ENCODE peak calls at places on chromosomes 3 and 15, in nine cellular contexts. T is GF-D8; B is heart right ventricle; H is HCEC 1CT; X is left ventricle myocardium inferior; U is aorta; Q is activated naive CD4-positive, alpha-beta T cell treated with Interleukin-2 at 50 U/mL for 16 hours; L is activated T-helper 1 cell treated with anti-CD3 and anti-CD28 coated beads, Interleukin-2, amount 50 U/mL, for 16 hours; A is activated effector memory CD4-positive, alpha-beta T cell treated with anti-CD3 and anti-CD28 coated beads, Interleukin-2, amount 50 U/mL, for 16 hours. N is an unnamed sample.
A peak's percentile ranks its signal among the peaks of the same experiment; 100 is the strongest.

GRCh38 chr15:31274496-31275330 is 51.9 kb upstream of the KLF13 start:
- DNase-seq in T (no peak), B (peak; percentile 2), H (no peak), X (no peak), U (peak; percentile 28), Q (no peak), L (no peak), A (peak; percentile 53), N (peak; percentile 5)

GRCh38 chr15:83206971-83207621 is 527 bp downstream of the HDGFL3 start:
- DNase-seq in T (no peak), B (peak; percentile 24), H (peak; percentile 35), X (peak; percentile 40), U (peak; percentile 54), Q (no peak), L (no peak), A (no peak), N (peak; percentile 24)

GRCh38 chr3:54122802-54123537 is 618 bp downstream of the CACNA2D3 start:
- DNase-seq in T (no peak), B (no peak), H (no peak), X (no peak), U (no peak), Q (no peak), L (no peak), A (no peak), N (no peak)

GRCh38 chr15:54120949-54121463 is 142.8 kb downstream of the UNC13C start:
- DNase-seq in T (no peak), B (no peak), H (no peak), X (no peak), U (no peak), Q (no peak), L (no peak), A (no peak), N (no peak)

GRCh38 chr3:60743631-60744164 is 507.6 kb downstream of the FHIT start:
- DNase-seq in T (peak; percentile 20), B (peak; percentile 9), H (no peak), X (no peak), U (no peak), Q (no peak), L (no peak), A (no peak), N (no peak)

GRCh38 chr3:150740733-150741496 is 22.1 kb downstream of the SIAH2 start:
- DNase-seq in T (no peak), B (no peak), H (no peak), X (no peak), U (no peak), Q (peak; percentile 30), L (no peak), A (no peak), N (no peak)

GRCh38 chr15:90883971-90884718 is at the start of gene FES:
- DNase-seq in T (peak; percentile 62), B (peak; percentile 82), H (no peak), X (peak; percentile 81), U (peak; percentile 89), Q (no peak), L (no peak), A (no peak), N (no peak)

GRCh38 chr15:85533949-85534543 is 153.6 kb downstream of the AKAP13 start:
- DNase-seq in T (peak; percentile 28), B (no peak), H (no peak), X (no peak), U (no peak), Q (no peak), L (no peak), A (no peak), N (no peak)

GRCh38 chr15:100050877-100051786 is 290.6 kb downstream of the ADAMTS17 start:
- DNase-seq in T (peak; percentile 4), B (no peak), H (no peak), X (no peak), U (no peak), Q (no peak), L (no peak), A (no peak), N (no peak)

GRCh38 chr3:183811638-183812037 is 13.7 kb downstream of the MAP6D1 start:
- DNase-seq in T (no peak), B (no peak), H (no peak), X (no peak), U (no peak), Q (no peak), L (no peak), A (no peak), N (no peak)

GRCh38 chr15:88627463-88627862 is 6.3 kb downstream of the AEN start:
- DNase-seq in T (no peak), B (no peak), H (no peak), X (no peak), U (no peak), Q (peak; percentile 63), L (no peak), A (peak; percentile 87), N (peak; percentile 45)

GRCh38 chr3:30614943-30615342 is 8.5 kb downstream of the TGFBR2 start:
- DNase-seq in T (no peak), B (no peak), H (no peak), X (no peak), U (no peak), Q (no peak), L (no peak), A (no peak), N (no peak)

GRCh38 chr3:123400169-123400568 is 48.7 kb downstream of the ADCY5 start:
- DNase-seq in T (no peak), B (no peak), H (no peak), X (no peak), U (no peak), Q (no peak), L (no peak), A (no peak), N (no peak)

GRCh38 chr15:41233367-41233771 is 2.3 kb downstream of the CHP1 start:
- DNase-seq in T (no peak), B (no peak), H (peak; percentile 75), X (no peak), U (no peak), Q (no peak), L (no peak), A (no peak), N (no peak)

GRCh38 chr15:73781038-73781925 is 28.1 kb upstream of the INSYN1 start:
- DNase-seq in T (no peak), B (no peak), H (peak; percentile 47), X (no peak), U (no peak), Q (no peak), L (no peak), A (no peak), N (no peak)

GRCh38 chr15:53080484-53080883 is 290.3 kb upstream of the ONECUT1 start:
- DNase-seq in T (no peak), B (no peak), H (no peak), X (no peak), U (no peak), Q (no peak), L (no peak), A (no peak), N (no peak)

GRCh38 chr3:66592927-66593625 is 92.3 kb upstream of the LRIG1 start:
- DNase-seq in T (no peak), B (no peak), H (no peak), X (no peak), U (no peak), Q (no peak), L (no peak), A (no peak), N (no peak)

GRCh38 chr15:65796610-65797012 is 4.5 kb upstream of the DENND4A start:
- DNase-seq in T (no peak), B (no peak), H (peak; percentile 75), X (no peak), U (no peak), Q (no peak), L (no peak), A (no peak), N (no peak)

GRCh38 chr15:85589873-85590272 is 204.9 kb downstream of the KLHL25 start:
- DNase-seq in T (no peak), B (no peak), H (peak; percentile 68), X (no peak), U (no peak), Q (no peak), L (no peak), A (no peak), N (no peak)

GRCh38 chr3:182133752-182134151 is 422.0 kb downstream of the SOX2 start:
- DNase-seq in T (no peak), B (no peak), H (no peak), X (no peak), U (no peak), Q (no peak), L (no peak), A (no peak), N (no peak)

GRCh38 chr15:72785452-72786243 is 2.1 kb upstream of the ADPGK start:
- DNase-seq in T (no peak), B (no peak), H (no peak), X (no peak), U (no peak), Q (peak; percentile 79), L (no peak), A (peak; percentile 83), N (no peak)

GRCh38 chr3:31661993-31662392 is 129.3 kb downstream of the STT3B start:
- DNase-seq in T (no peak), B (no peak), H (no peak), X (no peak), U (no peak), Q (no peak), L (no peak), A (no peak), N (no peak)

GRCh38 chr3:71101014-71101413 is 482.5 kb downstream of the FOXP1 start:
- DNase-seq in T (no peak), B (no peak), H (peak; percentile 86), X (no peak), U (no peak), Q (no peak), L (no peak), A (no peak), N (no peak)

GRCh38 chr15:93124126-93124525 is 35.1 kb upstream of the RGMA start:
- DNase-seq in T (no peak), B (no peak), H (no peak), X (no peak), U (no peak), Q (no peak), L (no peak), A (no peak), N (no peak)

GRCh38 chr3:174330303-174330702 is 528.8 kb upstream of the NAALADL2 start:
- DNase-seq in T (no peak), B (no peak), H (peak; percentile 82), X (no peak), U (no peak), Q (no peak), L (no peak), A (no peak), N (no peak)

N was measured in DND-41.